ENCODE peak calls at places on chromosome 3, in ten cellular contexts. R is retina; U is stimulated activated CD4-positive, alpha-beta T cell treated with anti-CD3 and anti-CD28 coated beads, Interleukin-12 subunit alpha, Interleukin-12 subunit beta, amount 100 ng/mL, for 48 hours; P is ovary; N is T-helper 9 cell; E is GM20000; G is heart left ventricle; D is astrocyte; W is GM23248; C is GM12892. X is an unnamed sample.

GRCh38 chr3:50246517-50246954 is 10.5 kb downstream of the GNAI2 start:
- DNase-seq in C (peak), W (peak), G (no peak), E (peak), R (no peak), P (no peak), U (peak), N (peak), D (peak), X (peak)

GRCh38 chr3:40978442-40978841 is 220.9 kb upstream of the CTNNB1 start:
- DNase-seq in U (no peak), C (no peak), N (no peak), P (no peak), E (no peak), D (no peak), G (no peak), R (no peak), W (no peak), X (no peak)

GRCh38 chr3:180332608-180333007 is 269.4 kb upstream of the TTC14 start:
- DNase-seq in E (peak), P (no peak), C (no peak), R (no peak), W (no peak), D (no peak), N (no peak), G (no peak), U (no peak), X (no peak)

GRCh38 chr3:130658666-130659065 is 88.0 kb downstream of the PIK3R4 start:
- DNase-seq in N (no peak), U (no peak), G (no peak), P (peak), W (peak), R (no peak), E (no peak), D (peak), C (no peak), X (peak)

GRCh38 chr3:73324203-73325155 is 263.0 kb downstream of the EBLN2 start:
- DNase-seq in E (no peak), R (no peak), U (no peak), W (peak), N (no peak), P (no peak), C (no peak), G (no peak), D (peak), X (peak)

GRCh38 chr3:49634736-49635135 is 39.4 kb upstream of the APEH start:
- DNase-seq in P (no peak), C (no peak), E (no peak), G (no peak), N (no peak), D (no peak), R (no peak), U (no peak), W (no peak), X (peak)

GRCh38 chr3:11059090-11059798 is 66.7 kb downstream of the SLC6A1 start:
- DNase-seq in G (peak), U (peak), C (no peak), N (no peak), P (peak), D (peak), W (peak), R (peak), E (peak), X (peak)

GRCh38 chr3:171028779-171029232 is 2.3 kb upstream of the SLC2A2 start:
- DNase-seq in G (no peak), D (peak), U (no peak), N (no peak), C (no peak), R (no peak), P (no peak), W (peak), E (no peak), X (no peak)

X was measured in left kidney.